ENCODE peak calls at places on chromosomes 3 and 15, in eight cellular contexts. U is BE2C, B is heart right ventricle, W is OCI-LY7, A is endothelial cell, Z is progenitor cell of endocrine pancreas, I is cardiac fibroblast, F is nephron progenitor cell. V is an unnamed sample.

GRCh38 chr3:171099911-171100310 is 73.4 kb upstream of the SLC2A2 start:
- DNase-seq in U (no peak), B (no peak), W (no peak), A (no peak), Z (no peak), I (peak), F (no peak), V (no peak)

GRCh38 chr15:77013786-77014136 is 18.8 kb downstream of the PSTPIP1 start:
- DNase-seq in U (no peak), B (no peak), W (no peak), A (no peak), Z (no peak), I (no peak), F (no peak), V (no peak)

GRCh38 chr15:66748320-66748779 is 46.3 kb downstream of the SMAD6 start:
- DNase-seq in U (no peak), B (no peak), W (no peak), A (no peak), Z (no peak), I (peak), F (no peak), V (no peak)

GRCh38 chr3:40970067-40970466 is 229.2 kb upstream of the CTNNB1 start:
- DNase-seq in U (no peak), B (no peak), W (no peak), A (no peak), Z (no peak), I (no peak), F (no peak), V (no peak)

GRCh38 chr15:75153084-75153483 is 48.6 kb upstream of the C15orf39 start:
- DNase-seq in U (peak), B (no peak), W (peak), A (no peak), Z (no peak), I (peak), F (no peak), V (no peak)

GRCh38 chr15:71730277-71731144 is 79.8 kb upstream of the NR2E3 start:
- DNase-seq in U (peak), B (no peak), W (peak), A (peak), Z (no peak), I (peak), F (peak), V (no peak)

GRCh38 chr3:8182904-8183303 is 318.7 kb upstream of the LMCD1 start:
- DNase-seq in U (no peak), B (no peak), W (no peak), A (no peak), Z (no peak), I (no peak), F (no peak), V (no peak)

GRCh38 chr15:29529043-29529442 is 259.4 kb upstream of the NSMCE3 start:
- DNase-seq in U (no peak), B (no peak), W (no peak), A (no peak), Z (no peak), I (no peak), F (no peak), V (no peak)

GRCh38 chr3:46095307-46095706 is 68.0 kb upstream of the XCR1 start:
- DNase-seq in U (no peak), B (no peak), W (peak), A (no peak), Z (no peak), I (no peak), F (no peak), V (no peak)

GRCh38 chr3:127391436-127392145 is 103.7 kb upstream of the PRR20G start:
- DNase-seq in U (peak), B (no peak), W (no peak), A (no peak), Z (no peak), I (no peak), F (no peak), V (no peak)

GRCh38 chr3:189530822-189531221 is 100.4 kb upstream of the TP63 start:
- DNase-seq in U (no peak), B (no peak), W (no peak), A (no peak), Z (no peak), I (peak), F (no peak), V (no peak)

GRCh38 chr3:7874116-7874515 is 627.5 kb upstream of the LMCD1 start:
- DNase-seq in U (no peak), B (no peak), W (no peak), A (no peak), Z (no peak), I (peak), F (no peak), V (no peak)

GRCh38 chr15:75163150-75163564 is 38.5 kb upstream of the C15orf39 start:
- DNase-seq in U (no peak), B (no peak), W (no peak), A (no peak), Z (no peak), I (no peak), F (no peak), V (no peak)

DNA sequence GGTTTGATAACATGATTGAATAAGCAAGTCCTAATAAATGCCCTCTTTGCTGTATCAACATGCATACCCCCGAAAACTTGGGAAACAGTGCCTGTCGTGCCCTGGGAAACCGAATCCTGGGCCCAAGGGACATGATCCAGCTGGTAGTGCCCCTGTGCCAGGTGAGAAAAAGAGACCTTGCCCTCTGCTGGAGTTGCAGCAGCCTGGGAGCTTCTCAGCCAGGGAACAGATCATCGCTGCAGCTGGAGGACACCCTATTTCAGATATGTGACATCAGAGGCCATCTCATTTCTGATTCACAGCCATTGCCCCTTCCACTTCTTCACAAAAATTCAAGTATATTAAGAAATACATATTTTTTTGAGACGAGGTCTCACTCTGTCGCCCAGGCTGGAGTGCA is 32.3 kb downstream of the STOML1 start:
- DNase-seq in U (no peak), B (no peak), W (no peak), A (no peak), Z (no peak), I (no peak), F (no peak), V (no peak)
- TF ChIP-seq CTCF in U (no peak), B (no peak), W (no peak), A (no peak), Z (no peak), I (no peak), F (no peak), V (no peak)

GRCh38 chr3:24405057-24405456 is 89.6 kb downstream of the THRB start:
- DNase-seq in U (no peak), B (no peak), W (no peak), A (no peak), Z (no peak), I (no peak), F (no peak), V (no peak)

GRCh38 chr3:24406900-24407299 is 87.8 kb downstream of the THRB start:
- DNase-seq in U (no peak), B (no peak), W (no peak), A (no peak), Z (no peak), I (no peak), F (no peak), V (no peak)

GRCh38 chr3:24410861-24411260 is 83.8 kb downstream of the THRB start:
- DNase-seq in U (no peak), B (no peak), W (no peak), A (no peak), Z (no peak), I (no peak), F (no peak), V (no peak)

DNA sequence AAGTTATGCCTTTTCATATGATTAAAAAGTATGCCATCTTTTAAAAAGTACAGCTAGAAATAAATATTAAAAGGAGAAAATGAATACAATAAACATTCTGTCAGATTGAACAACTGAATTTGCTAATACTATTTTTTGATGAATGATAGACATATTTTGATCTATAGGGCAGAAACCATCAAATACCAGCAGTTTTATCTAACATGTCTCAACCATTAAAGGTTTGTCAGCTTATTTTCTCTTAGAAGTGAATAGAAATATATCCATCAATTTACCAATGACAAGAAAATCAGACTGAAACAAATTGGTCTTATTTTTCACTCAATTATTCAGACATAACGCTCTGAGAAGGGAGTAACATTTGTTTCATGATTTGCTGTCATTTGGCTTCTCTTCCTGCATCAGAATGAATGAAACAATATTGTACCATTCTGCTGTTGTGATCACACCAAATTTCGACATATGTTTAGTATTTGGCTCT is 86.6 kb downstream of the THRB start:
- DNase-seq in U (no peak), B (no peak), W (no peak), A (no peak), Z (no peak), I (no peak), F (no peak), V (no peak)
- TF ChIP-seq CTCF in U (no peak), B (no peak), W (no peak), A (no peak), Z (no peak), I (no peak), F (no peak), V (no peak)

GRCh38 chr3:77319711-77320110 is 279.8 kb downstream of the ROBO2 start:
- DNase-seq in U (peak), B (no peak), W (peak), A (peak), Z (no peak), I (no peak), F (no peak), V (no peak)
- TF ChIP-seq CTCF in U (peak), B (no peak), W (peak), A (no peak), Z (peak), I (peak), F (peak), V (peak)

GRCh38 chr3:51719413-51720025 is 12.7 kb downstream of the GRM2 start:
- DNase-seq in U (no peak), B (no peak), W (peak), A (no peak), Z (no peak), I (no peak), F (no peak), V (no peak)

GRCh38 chr3:51718547-51719412 is 11.9 kb downstream of the GRM2 start:
- DNase-seq in U (peak), B (peak), W (peak), A (peak), Z (peak), I (peak), F (peak), V (no peak)

GRCh38 chr3:51720292-51721061 is 13.6 kb downstream of the GRM2 start:
- DNase-seq in U (no peak), B (no peak), W (no peak), A (no peak), Z (no peak), I (no peak), F (no peak), V (no peak)

GRCh38 chr3:51721062-51721745 is 14.3 kb downstream of the GRM2 start:
- DNase-seq in U (no peak), B (no peak), W (peak), A (no peak), Z (no peak), I (no peak), F (no peak), V (no peak)

GRCh38 chr3:51722362-51722761 is 15.5 kb downstream of the GRM2 start:
- DNase-seq in U (no peak), B (no peak), W (peak), A (no peak), Z (no peak), I (no peak), F (no peak), V (no peak)
- TF ChIP-seq CTCF in U (no peak), B (no peak), W (peak), A (no peak), Z (no peak), I (no peak), F (no peak), V (no peak)

GRCh38 chr3:39171860-39172259 is 18.5 kb upstream of the CSRNP1 start:
- DNase-seq in U (no peak), B (no peak), W (no peak), A (no peak), Z (no peak), I (no peak), F (no peak), V (no peak)
- TF ChIP-seq CTCF in U (no peak), B (no peak), W (no peak), A (no peak), Z (no peak), I (no peak), F (no peak), V (no peak)

GRCh38 chr3:172202797-172203196 is 163.4 kb downstream of the FNDC3B start:
- DNase-seq in U (no peak), B (no peak), W (no peak), A (no peak), Z (no peak), I (no peak), F (no peak), V (no peak)

GRCh38 chr3:172203522-172204258 is 164.3 kb downstream of the FNDC3B start:
- DNase-seq in U (no peak), B (no peak), W (no peak), A (no peak), Z (no peak), I (peak), F (no peak), V (no peak)

GRCh38 chr3:172199850-172200369 is 160.5 kb downstream of the FNDC3B start:
- DNase-seq in U (no peak), B (no peak), W (no peak), A (no peak), Z (no peak), I (no peak), F (no peak), V (no peak)

GRCh38 chr3:172201136-172201989 is 162.0 kb downstream of the FNDC3B start:
- DNase-seq in U (peak), B (peak), W (no peak), A (no peak), Z (no peak), I (peak), F (no peak), V (peak)

DNA sequence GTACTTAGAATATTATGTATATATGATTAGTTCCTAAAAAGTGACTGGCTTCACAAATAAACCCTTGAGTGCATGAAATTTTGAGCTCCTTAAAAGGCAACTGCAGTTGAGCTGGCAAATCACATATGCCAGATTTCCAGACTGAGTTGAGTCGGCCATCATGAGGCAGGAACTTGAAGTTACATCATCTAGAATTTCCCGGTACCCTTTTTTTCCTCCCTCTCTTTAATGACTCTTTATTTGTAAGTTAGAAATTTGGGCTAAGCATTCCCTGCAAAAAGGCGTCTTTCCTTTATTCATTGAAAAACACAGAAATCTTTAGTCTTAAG is 162.6 kb downstream of the FNDC3B start:
- DNase-seq in U (no peak), B (no peak), W (no peak), A (no peak), Z (no peak), I (peak), F (no peak), V (peak)
- TF ChIP-seq CTCF in U (no peak), B (peak), W (no peak), A (no peak), Z (no peak), I (peak), F (no peak), V (peak)

GRCh38 chr3:38002940-38003339 is 12.4 kb downstream of the VILL start:
- DNase-seq in U (no peak), B (no peak), W (no peak), A (no peak), Z (no peak), I (no peak), F (no peak), V (no peak)

GRCh38 chr3:38000242-38000916 is 9.8 kb downstream of the VILL start:
- DNase-seq in U (no peak), B (no peak), W (no peak), A (no peak), Z (no peak), I (no peak), F (no peak), V (no peak)

GRCh38 chr3:38002291-38002876 is 11.8 kb downstream of the VILL start:
- DNase-seq in U (no peak), B (no peak), W (no peak), A (no peak), Z (no peak), I (no peak), F (peak), V (no peak)

GRCh38 chr3:38000965-38001455 is 10.4 kb downstream of the VILL start:
- DNase-seq in U (no peak), B (no peak), W (no peak), A (no peak), Z (no peak), I (no peak), F (no peak), V (no peak)

DNA sequence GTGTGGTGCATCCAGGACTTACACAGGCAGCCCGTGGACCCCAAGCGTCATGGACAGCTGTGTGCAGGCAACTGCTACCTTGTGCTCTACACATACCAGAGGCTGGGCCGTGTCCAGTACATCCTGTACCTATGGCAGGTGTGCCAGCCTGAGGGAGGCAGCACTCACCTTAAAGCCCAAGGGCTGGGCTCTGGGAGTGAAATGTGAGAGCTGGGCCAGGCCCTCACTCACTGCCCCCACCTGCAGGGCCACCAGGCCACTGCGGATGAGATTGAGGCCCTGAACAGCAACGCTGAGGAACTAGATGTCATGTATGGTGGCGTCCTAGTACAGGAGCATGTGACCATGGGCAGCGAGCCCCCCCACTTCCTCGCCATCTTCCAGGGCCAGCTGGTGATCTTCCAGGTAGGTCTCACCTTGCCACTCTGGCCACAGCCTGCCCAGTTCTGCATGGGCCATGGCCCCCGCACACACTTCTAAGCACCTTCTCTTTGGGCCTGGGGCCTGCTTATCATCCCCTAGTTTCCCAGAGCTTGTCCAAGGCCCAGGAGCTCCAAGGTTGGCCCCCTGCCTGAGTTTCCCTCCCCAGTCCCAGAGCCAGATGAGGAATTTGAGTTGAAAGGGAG is 11.0 kb downstream of the VILL start:
- DNase-seq in U (no peak), B (no peak), W (no peak), A (no peak), Z (no peak), I (no peak), F (peak), V (no peak)
- TF ChIP-seq CTCF in U (peak), B (no peak), W (peak), A (peak), Z (peak), I (no peak), F (peak), V (no peak)

GRCh38 chr15:62997441-62997840 is 45.1 kb upstream of the TPM1 start:
- DNase-seq in U (no peak), B (no peak), W (no peak), A (no peak), Z (no peak), I (no peak), F (no peak), V (no peak)

GRCh38 chr15:62999923-63000484 is 42.5 kb upstream of the TPM1 start:
- DNase-seq in U (no peak), B (peak), W (no peak), A (no peak), Z (no peak), I (no peak), F (no peak), V (no peak)

GRCh38 chr15:62998262-62998909 is 44.2 kb upstream of the TPM1 start:
- DNase-seq in U (no peak), B (no peak), W (no peak), A (no peak), Z (no peak), I (no peak), F (no peak), V (no peak)

GRCh38 chr15:62999178-62999577 is 43.4 kb upstream of the TPM1 start:
- DNase-seq in U (no peak), B (no peak), W (no peak), A (no peak), Z (no peak), I (no peak), F (no peak), V (no peak)

GRCh38 chr15:63000706-63001105 is 41.8 kb upstream of the TPM1 start:
- DNase-seq in U (no peak), B (no peak), W (no peak), A (no peak), Z (no peak), I (no peak), F (no peak), V (no peak)
- TF ChIP-seq CTCF in U (no peak), B (no peak), W (no peak), A (no peak), Z (no peak), I (no peak), F (no peak), V (no peak)

V was measured in AG09319.